ENCODE peak calls at places on chromosome 10, in six cellular contexts. R is cardiac muscle cell; Z is CD8-positive, alpha-beta T cell; C is PC-9; J is lung; T is heart right ventricle. U is an unnamed sample.

GRCh38 chr10:47283101-47283630 is 16.8 kb upstream of the GDF10 start:
- DNase-seq in R (no peak), Z (no peak), C (no peak), J (no peak), T (no peak), U (no peak)

GRCh38 chr10:29412452-29413004 is 123.7 kb downstream of the LYZL1 start:
- DNase-seq in R (peak), Z (no peak), C (no peak), J (no peak), T (no peak), U (no peak)

GRCh38 chr10:70368774-70369482 is 13.5 kb downstream of the LRRC20 start:
- DNase-seq in R (no peak), Z (no peak), C (no peak), J (no peak), T (no peak), U (no peak)

GRCh38 chr10:85868627-85869499 is 497.7 kb downstream of the GRID1 start:
- DNase-seq in R (no peak), Z (no peak), C (no peak), J (no peak), T (no peak), U (no peak)

GRCh38 chr10:43384252-43385221 is 13.1 kb downstream of the FXYD4 start:
- DNase-seq in R (no peak), Z (no peak), C (no peak), J (no peak), T (no peak), U (no peak)

GRCh38 chr10:33240931-33241330 is 93.5 kb downstream of the NRP1 start:
- DNase-seq in R (peak), Z (no peak), C (no peak), J (no peak), T (no peak), U (no peak)

GRCh38 chr10:106920538-106920937 is 244.0 kb downstream of the SORCS1 start:
- DNase-seq in R (no peak), Z (no peak), C (no peak), J (no peak), T (no peak), U (no peak)

GRCh38 chr10:75935650-75936400 is 504.4 kb downstream of the LRMDA start:
- DNase-seq in R (no peak), Z (no peak), C (no peak), J (no peak), T (no peak), U (peak)

GRCh38 chr10:70715853-70716795 is 43.8 kb downstream of the ADAMTS14 start:
- DNase-seq in R (peak), Z (no peak), C (peak), J (no peak), T (peak), U (no peak)

GRCh38 chr10:78457804-78458483 is 424.3 kb downstream of the RPS24 start:
- DNase-seq in R (peak), Z (no peak), C (no peak), J (no peak), T (no peak), U (no peak)

GRCh38 chr10:71124921-71125748 is 87.2 kb upstream of the UNC5B start:
- DNase-seq in R (no peak), Z (no peak), C (no peak), J (no peak), T (peak), U (no peak)

GRCh38 chr10:51892313-51892712 is 192.9 kb upstream of the CSTF2T start:
- DNase-seq in R (no peak), Z (no peak), C (no peak), J (no peak), T (no peak), U (no peak)

GRCh38 chr10:29501692-29502091 is 133.1 kb downstream of the SVIL start:
- DNase-seq in R (peak), Z (no peak), C (peak), J (no peak), T (no peak), U (no peak)

GRCh38 chr10:27997865-27998177 is 1.1 kb downstream of the ODAD2 start:
- DNase-seq in R (no peak), Z (no peak), C (no peak), J (no peak), T (no peak), U (no peak)
- H3K27ac ChIP-seq in R (no peak), Z (no peak), C (no peak), J (no peak), T (no peak), U (no peak)

GRCh38 chr10:30671011-30671616 is 41.6 kb upstream of the LYZL2 start:
- DNase-seq in R (peak), Z (peak), C (peak), J (no peak), T (peak), U (peak)
- H3K4me3 ChIP-seq in R (no peak), Z (no peak), C (peak), J (no peak), T (peak), U (no peak)

GRCh38 chr10:113558336-113558735 is 5.5 kb downstream of the HABP2 start:
- DNase-seq in R (no peak), Z (no peak), C (no peak), J (no peak), T (no peak), U (no peak)
- TF ChIP-seq CTCF in R (no peak), Z (no peak), C (no peak), J (no peak), T (no peak), U (no peak)

GRCh38 chr10:17035446-17035845 is 94.2 kb downstream of the CUBN start:
- DNase-seq in R (no peak), Z (no peak), C (no peak), J (no peak), T (no peak), U (no peak)

GRCh38 chr10:17033529-17034250 is 95.9 kb downstream of the CUBN start:
- DNase-seq in R (peak), Z (no peak), C (no peak), J (no peak), T (no peak), U (no peak)

GRCh38 chr10:17043586-17043985 is 86.0 kb downstream of the CUBN start:
- DNase-seq in R (no peak), Z (no peak), C (no peak), J (no peak), T (no peak), U (no peak)

GRCh38 chr10:17041626-17042520 is 87.7 kb downstream of the CUBN start:
- DNase-seq in R (no peak), Z (no peak), C (no peak), J (no peak), T (no peak), U (no peak)

DNA sequence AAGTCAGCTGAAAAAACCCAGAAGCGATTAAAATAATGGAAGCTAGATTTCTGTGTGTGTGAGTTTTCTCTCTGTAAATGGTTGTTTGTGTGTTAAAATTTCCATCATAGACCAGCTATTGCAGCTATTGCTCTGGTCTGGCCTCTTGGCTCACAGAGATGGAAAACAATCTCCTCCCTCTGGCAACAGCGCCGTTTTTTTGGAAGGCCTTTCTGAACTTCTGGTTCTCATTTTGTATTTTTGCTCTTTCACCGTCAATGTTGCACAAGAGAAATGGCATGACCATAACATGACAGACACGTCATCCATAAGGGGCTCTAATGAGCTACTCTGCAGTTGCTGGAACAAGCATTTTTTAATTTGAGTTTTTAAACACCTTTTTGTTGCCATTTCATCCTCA is 91.0 kb downstream of the CUBN start:
- DNase-seq in R (peak), Z (no peak), C (no peak), J (no peak), T (peak), U (no peak)
- H3K27ac ChIP-seq in R (no peak), Z (no peak), C (no peak), J (no peak), T (peak), U (no peak)

GRCh38 chr10:61897671-61898434 is 3.6 kb upstream of the ARID5B start:
- DNase-seq in R (peak), Z (no peak), C (no peak), J (peak), T (peak), U (peak)
- H3K4me3 ChIP-seq in R (peak), Z (peak), C (no peak), J (no peak), T (peak), U (no peak)

DNA sequence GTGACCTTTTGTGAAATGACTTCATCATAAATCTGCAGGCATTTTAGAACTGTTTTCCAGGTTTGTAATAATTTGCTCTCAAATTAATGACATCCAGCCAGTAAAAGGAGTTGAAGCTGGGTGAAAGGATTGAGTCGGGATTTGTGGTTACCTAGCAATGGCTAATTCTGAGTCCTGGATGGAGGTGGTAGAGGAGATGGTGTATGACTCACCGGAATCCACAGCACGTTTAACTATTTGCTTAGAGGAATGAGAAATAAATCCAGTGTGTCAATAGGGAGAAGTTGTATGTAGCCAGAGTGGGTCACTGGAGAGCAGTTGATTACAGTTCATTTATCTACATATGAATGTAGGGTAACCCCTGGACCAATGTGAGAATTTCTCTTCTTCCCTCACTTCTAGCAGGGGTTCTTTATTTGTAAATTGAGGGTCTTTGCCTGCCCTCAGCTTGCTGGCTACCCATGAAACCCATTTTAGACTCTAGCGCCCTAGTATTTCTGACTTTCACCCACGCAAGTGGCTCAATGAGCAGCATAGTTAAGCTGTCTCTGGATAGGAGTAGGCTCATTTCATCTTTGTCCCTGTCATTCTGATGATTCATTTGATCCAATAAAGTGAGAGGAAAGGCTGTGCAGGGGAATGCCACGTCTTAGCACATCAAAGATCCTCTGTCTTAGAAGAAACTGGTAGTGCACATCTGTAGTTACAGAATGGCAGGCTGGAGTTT is 547.8 kb downstream of the SORCS3 start:
- DNase-seq in R (no peak), Z (no peak), C (no peak), J (no peak), T (no peak), U (no peak)
- TF ChIP-seq CTCF in R (no peak), Z (no peak), C (no peak), J (no peak), T (no peak), U (no peak)

GRCh38 chr10:103636996-103637395 is 143.5 kb downstream of the NEURL1 start:
- DNase-seq in R (no peak), Z (no peak), C (no peak), J (no peak), T (no peak), U (no peak)
- H3K27ac ChIP-seq in R (no peak), Z (no peak), C (no peak), J (peak), T (peak), U (peak)

GRCh38 chr10:125034671-125035070 is 92.7 kb downstream of the ZRANB1 start:
- DNase-seq in R (no peak), Z (no peak), C (no peak), J (no peak), T (no peak), U (no peak)
- H3K4me3 ChIP-seq in R (no peak), Z (no peak), C (no peak), J (no peak), T (no peak), U (no peak)

DNA sequence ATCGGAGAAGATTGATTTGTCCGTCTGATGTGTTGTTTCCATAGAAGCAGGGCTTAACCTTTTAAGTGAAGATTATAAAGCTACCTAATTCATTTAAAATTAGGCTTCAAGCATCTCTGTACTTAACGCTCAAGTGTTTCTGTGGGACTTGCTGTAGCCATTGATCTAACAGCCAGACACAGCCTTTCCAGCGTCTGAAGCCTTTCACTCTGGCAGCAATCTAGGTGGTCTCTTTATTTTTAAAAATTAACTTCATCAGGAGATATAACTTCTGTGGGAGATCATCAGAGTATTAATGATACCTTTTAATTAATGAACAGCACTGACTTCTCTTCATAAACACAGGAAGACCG is 88.1 kb downstream of the BEND7 start:
- DNase-seq in R (no peak), Z (no peak), C (no peak), J (no peak), T (no peak), U (no peak)
- TF ChIP-seq CTCF in R (no peak), Z (peak), C (peak), J (no peak), T (no peak), U (no peak)

DNA sequence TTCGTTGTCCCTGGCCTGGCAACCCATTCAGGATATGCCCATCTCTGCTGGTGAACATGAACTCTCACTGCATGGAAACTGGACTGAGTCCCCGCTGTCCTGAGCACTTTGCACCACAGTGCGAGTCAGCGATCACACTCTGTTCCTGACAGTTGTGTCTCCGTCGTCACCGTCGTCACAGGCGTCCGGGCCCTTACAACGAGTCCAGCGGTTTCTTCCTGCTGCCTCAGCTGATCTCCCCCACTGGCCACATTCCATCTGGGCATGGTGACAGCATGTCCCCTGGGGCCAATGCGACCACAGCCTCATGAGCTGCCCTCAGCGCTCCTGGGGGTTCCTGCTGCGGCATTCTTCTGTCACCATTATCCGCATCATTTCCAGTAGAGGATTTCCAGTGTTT is 76.8 kb upstream of the KLF6 start:
- DNase-seq in R (no peak), Z (no peak), C (no peak), J (no peak), T (no peak), U (peak)
- H3K27ac ChIP-seq in R (no peak), Z (no peak), C (no peak), J (peak), T (no peak), U (peak)